ENCODE peak calls at places on chromosomes 1 and 21, in eight cellular contexts. T is adrenal gland, A is A549, V is K562, K is ovary, P is stomach, S is tibial nerve, I is body of pancreas. G is an unnamed sample.

GRCh38 chr21:25457411-25457810 is 149.9 kb downstream of the MRPL39 start:
- DNase-seq in T (no peak), A (no peak), V (no peak), K (no peak), P (no peak), S (no peak), I (no peak), G (no peak)

GRCh38 chr1:241022366-241022765 is 334.6 kb downstream of the RGS7 start:
- DNase-seq in T (no peak), A (no peak), V (no peak), K (no peak), P (no peak), S (no peak), I (no peak), G (no peak)

GRCh38 chr1:23344987-23345472 is 946 bp upstream of the HNRNPR start:
- DNase-seq in T (no peak), A (no peak), V (peak), K (no peak), P (no peak), S (peak), I (no peak), G (no peak)

GRCh38 chr1:221182791-221183533 is 303.7 kb downstream of the HLX start:
- DNase-seq in T (no peak), A (no peak), V (peak), K (no peak), P (no peak), S (no peak), I (peak), G (no peak)

GRCh38 chr1:180530501-180530900 is 28.1 kb upstream of the ACBD6 start:
- DNase-seq in T (peak), A (no peak), V (no peak), K (no peak), P (no peak), S (no peak), I (peak), G (peak)

GRCh38 chr21:44867999-44868700 is 5.3 kb downstream of the PTTG1IP start:
- DNase-seq in T (no peak), A (no peak), V (no peak), K (no peak), P (no peak), S (no peak), I (no peak), G (no peak)

GRCh38 chr1:57468661-57469523 is 45.0 kb upstream of the DAB1 start:
- DNase-seq in T (no peak), A (no peak), V (no peak), K (no peak), P (no peak), S (no peak), I (no peak), G (no peak)

GRCh38 chr1:2203671-2204383 is 9.3 kb upstream of the FAAP20 start:
- DNase-seq in T (no peak), A (no peak), V (no peak), K (peak), P (no peak), S (no peak), I (no peak), G (peak)

GRCh38 chr1:192635041-192635440 is 906 bp upstream of the RGS13 start:
- DNase-seq in T (no peak), A (no peak), V (no peak), K (no peak), P (no peak), S (no peak), I (no peak), G (no peak)

GRCh38 chr1:179785025-179785424 is 41.9 kb downstream of the FAM163A start:
- DNase-seq in T (no peak), A (no peak), V (no peak), K (no peak), P (no peak), S (no peak), I (no peak), G (no peak)

GRCh38 chr1:162632743-162633326 is 571 bp downstream of the DDR2 start:
- DNase-seq in T (no peak), A (no peak), V (no peak), K (peak), P (no peak), S (no peak), I (no peak), G (no peak)

GRCh38 chr1:154711416-154711815 is 103.4 kb upstream of the ADAR start:
- DNase-seq in T (no peak), A (no peak), V (no peak), K (no peak), P (no peak), S (no peak), I (no peak), G (no peak)

GRCh38 chr1:76867342-76868130 is at the start of gene ST6GALNAC5:
- DNase-seq in T (peak), A (peak), V (no peak), K (peak), P (no peak), S (no peak), I (no peak), G (no peak)

GRCh38 chr1:184838374-184838995 is 83.8 kb upstream of the EDEM3 start:
- DNase-seq in T (peak), A (peak), V (no peak), K (no peak), P (peak), S (peak), I (peak), G (peak)

GRCh38 chr1:105005594-105006195 is 1256.0 kb downstream of the AMY1C start:
- DNase-seq in T (no peak), A (no peak), V (no peak), K (no peak), P (no peak), S (no peak), I (no peak), G (no peak)

GRCh38 chr1:39632491-39633417 is 6.7 kb downstream of the HEYL start:
- DNase-seq in T (peak), A (no peak), V (peak), K (peak), P (peak), S (no peak), I (peak), G (peak)

GRCh38 chr1:219174672-219175564 is 1.2 kb downstream of the LYPLAL1 start:
- DNase-seq in T (peak), A (no peak), V (peak), K (peak), P (no peak), S (peak), I (peak), G (peak)

GRCh38 chr21:34592120-34592561 is 22.8 kb downstream of the RCAN1 start:
- DNase-seq in T (peak), A (no peak), V (peak), K (peak), P (peak), S (no peak), I (peak), G (peak)

GRCh38 chr1:23531695-23532094 is 662 bp upstream of the E2F2 start:
- DNase-seq in T (no peak), A (no peak), V (no peak), K (no peak), P (no peak), S (no peak), I (no peak), G (no peak)

GRCh38 chr1:29055160-29055559 is 68.5 kb downstream of the TMEM200B start:
- DNase-seq in T (no peak), A (no peak), V (no peak), K (no peak), P (no peak), S (no peak), I (no peak), G (no peak)

GRCh38 chr21:41250519-41250918 is 66.1 kb upstream of the FAM3B start:
- DNase-seq in T (no peak), A (no peak), V (no peak), K (no peak), P (peak), S (no peak), I (peak), G (no peak)

GRCh38 chr1:95061445-95062006 is 11.2 kb downstream of the ALG14 start:
- DNase-seq in T (no peak), A (no peak), V (peak), K (no peak), P (no peak), S (no peak), I (peak), G (no peak)

GRCh38 chr1:197451424-197451823 is 183.4 kb downstream of the CRB1 start:
- DNase-seq in T (no peak), A (no peak), V (no peak), K (no peak), P (no peak), S (no peak), I (no peak), G (no peak)

GRCh38 chr1:77762072-77762476 is 2.4 kb upstream of the USP33 start:
- DNase-seq in T (no peak), A (no peak), V (peak), K (no peak), P (no peak), S (no peak), I (no peak), G (no peak)

GRCh38 chr1:32919811-32920733 is 18.9 kb upstream of the TMEM54 start:
- DNase-seq in T (no peak), A (no peak), V (peak), K (no peak), P (peak), S (no peak), I (no peak), G (no peak)

GRCh38 chr1:53526451-53527101 is 67.4 kb downstream of the DMRTB1 start:
- DNase-seq in T (no peak), A (no peak), V (no peak), K (peak), P (peak), S (peak), I (peak), G (no peak)

GRCh38 chr1:74771913-74772515 is 39.1 kb downstream of the TYW3 start:
- DNase-seq in T (no peak), A (peak), V (peak), K (no peak), P (no peak), S (peak), I (peak), G (no peak)

GRCh38 chr1:201633297-201633696 is 94.4 kb downstream of the NAV1 start:
- DNase-seq in T (no peak), A (no peak), V (no peak), K (no peak), P (no peak), S (no peak), I (no peak), G (no peak)

GRCh38 chr1:185670187-185670627 is 64.0 kb upstream of the HMCN1 start:
- DNase-seq in T (peak), A (no peak), V (peak), K (no peak), P (peak), S (peak), I (peak), G (peak)

GRCh38 chr21:34834307-34834706 is 165.5 kb downstream of the CLIC6 start:
- DNase-seq in T (no peak), A (no peak), V (no peak), K (no peak), P (no peak), S (no peak), I (no peak), G (no peak)

GRCh38 chr21:36322083-36322424 is 2.1 kb downstream of the MORC3 start:
- DNase-seq in T (no peak), A (no peak), V (no peak), K (no peak), P (no peak), S (no peak), I (no peak), G (no peak)

GRCh38 chr1:70207492-70207891 is 2.1 kb upstream of the LRRC40 start:
- DNase-seq in T (no peak), A (no peak), V (peak), K (no peak), P (no peak), S (no peak), I (no peak), G (no peak)

GRCh38 chr1:159554681-159555080 is 18.9 kb upstream of the OR10J5 start:
- DNase-seq in T (no peak), A (no peak), V (no peak), K (no peak), P (no peak), S (no peak), I (no peak), G (no peak)

GRCh38 chr1:15923241-15923640 is 52.7 kb downstream of the ZBTB17 start:
- DNase-seq in T (no peak), A (no peak), V (no peak), K (no peak), P (no peak), S (no peak), I (no peak), G (no peak)

GRCh38 chr1:148318123-148318899 is 164.8 kb downstream of the PPIAL4G start:
- DNase-seq in T (no peak), A (no peak), V (no peak), K (no peak), P (no peak), S (peak), I (peak), G (peak)

GRCh38 chr1:25692560-25692959 is 76.0 kb downstream of the MAN1C1 start:
- DNase-seq in T (no peak), A (peak), V (peak), K (no peak), P (no peak), S (no peak), I (no peak), G (no peak)

GRCh38 chr1:27392778-27393635 is 585 bp downstream of the GPR3 start:
- DNase-seq in T (no peak), A (peak), V (peak), K (no peak), P (no peak), S (no peak), I (no peak), G (no peak)

GRCh38 chr1:109482242-109482641 is 1.5 kb upstream of the ATXN7L2 start:
- DNase-seq in T (no peak), A (no peak), V (no peak), K (no peak), P (no peak), S (no peak), I (no peak), G (no peak)

GRCh38 chr1:109482796-109483638 is 688 bp upstream of the ATXN7L2 start:
- DNase-seq in T (peak), A (no peak), V (peak), K (peak), P (no peak), S (no peak), I (peak), G (no peak)

GRCh38 chr1:109484519-109484975 is 842 bp downstream of the ATXN7L2 start:
- DNase-seq in T (no peak), A (no peak), V (peak), K (no peak), P (no peak), S (no peak), I (no peak), G (no peak)

GRCh38 chr1:109483658-109484518 is at the start of gene ATXN7L2:
- DNase-seq in T (peak), A (peak), V (peak), K (peak), P (peak), S (peak), I (peak), G (peak)

DNA sequence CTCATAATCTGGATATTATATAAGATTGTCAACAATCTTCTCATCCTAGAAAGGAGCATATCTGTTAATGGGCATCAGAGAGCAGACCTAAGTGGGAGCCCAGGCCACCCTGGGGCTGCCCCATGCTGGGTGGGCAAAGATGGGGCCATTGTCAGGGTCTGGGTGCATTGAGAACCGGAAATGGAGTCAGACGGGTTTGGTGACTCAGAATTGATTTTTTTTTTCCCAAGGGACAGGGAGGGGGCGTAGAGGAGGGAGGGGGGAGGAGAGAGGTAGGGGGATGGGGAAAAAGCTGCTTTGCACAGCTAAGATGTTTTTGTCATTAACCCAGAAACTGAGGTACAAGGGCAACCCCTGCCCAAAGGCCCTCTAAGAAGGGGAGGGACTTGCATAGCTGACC is 1.3 kb downstream of the ATXN7L2 start:
- DNase-seq in T (no peak), A (no peak), V (no peak), K (no peak), P (no peak), S (no peak), I (no peak), G (no peak)
- TF ChIP-seq CTCF in T (no peak), A (no peak), V (no peak), K (no peak), P (no peak), S (no peak), I (no peak), G (no peak)

GRCh38 chr1:226407497-226408284 is at the start of gene PARP1:
- DNase-seq in T (peak), A (peak), V (peak), K (peak), P (peak), S (peak), I (peak), G (peak)
- TF ChIP-seq POLR2A in T (peak), A (peak), V (peak), K (peak), P (no peak), S (peak), I (peak), G (peak)

GRCh38 chr1:157154940-157155514 is 16.8 kb upstream of the ETV3 start:
- DNase-seq in T (peak), A (no peak), V (peak), K (peak), P (peak), S (peak), I (peak), G (peak)
- H3K27ac ChIP-seq in T (no peak), A (peak), V (no peak), K (no peak), P (peak), S (no peak), I (peak), G (peak)

DNA sequence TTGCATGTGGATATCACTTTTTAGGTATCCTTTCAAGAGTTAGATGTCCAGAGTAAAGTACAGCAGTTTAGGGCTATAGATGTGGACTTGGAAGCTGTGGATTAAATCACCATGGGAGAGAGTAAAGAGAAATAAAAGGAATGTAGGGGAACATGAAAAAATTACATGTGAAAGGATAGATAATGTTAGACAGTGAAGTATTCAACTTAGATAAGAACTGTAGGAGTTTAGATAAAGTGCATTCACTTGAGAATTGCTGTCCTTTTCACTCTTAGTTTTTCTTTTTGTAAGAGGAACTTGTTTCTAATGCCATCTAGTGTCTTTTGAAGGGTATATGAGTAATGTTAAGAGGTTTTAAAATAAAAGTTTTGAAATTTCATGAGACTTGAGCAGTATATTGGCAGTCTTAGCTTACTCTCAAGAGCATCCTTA is 40.1 kb downstream of the MAST2 start:
- DNase-seq in T (no peak), A (no peak), V (peak), K (no peak), P (no peak), S (no peak), I (no peak), G (no peak)
- TF ChIP-seq CTCF in T (peak), A (peak), V (peak), K (no peak), P (no peak), S (peak), I (no peak), G (no peak)

DNA sequence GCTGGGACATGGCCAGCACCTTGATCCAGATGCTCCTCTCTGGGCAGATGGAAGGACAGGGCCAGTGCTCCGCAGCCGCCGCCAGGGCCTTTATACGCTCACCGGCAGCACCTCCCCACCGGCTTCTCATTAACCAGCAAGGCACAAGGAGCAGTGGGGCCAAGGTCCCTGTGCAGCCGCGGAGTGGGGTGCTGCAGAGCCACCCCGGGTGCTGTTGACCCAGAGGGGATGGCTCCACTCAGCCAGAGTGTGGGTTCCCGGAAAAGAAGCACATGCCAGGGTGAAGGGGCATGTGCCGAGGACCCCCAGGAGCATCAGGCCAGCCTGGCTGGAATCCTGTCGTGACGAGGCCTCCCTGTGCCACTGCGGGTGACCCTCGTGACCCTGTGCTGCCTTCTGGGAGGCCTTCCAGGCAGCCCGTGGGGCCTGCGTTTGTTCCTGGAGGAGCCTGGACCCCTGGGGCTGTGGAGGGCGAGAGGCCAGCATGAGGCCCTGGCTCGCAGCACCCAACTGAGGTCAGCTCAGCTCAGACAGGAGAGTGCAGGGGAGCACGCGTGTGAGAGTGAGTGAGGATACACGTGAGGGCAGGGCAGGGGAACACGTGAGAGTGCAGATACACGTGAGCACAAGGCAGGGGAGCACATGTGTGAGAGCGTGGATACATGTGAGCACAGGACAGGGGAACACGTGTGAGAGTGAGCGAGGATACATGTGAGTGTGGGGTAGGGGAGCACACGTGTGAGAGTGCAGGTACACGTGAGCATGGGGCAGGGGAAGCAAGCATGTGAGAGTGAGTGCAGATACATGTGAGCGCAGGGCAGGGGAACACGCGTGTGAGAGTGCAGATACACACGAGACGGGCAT is at the start of gene FTCD:
- DNase-seq in T (no peak), A (no peak), V (no peak), K (no peak), P (peak), S (no peak), I (no peak), G (no peak)
- TF ChIP-seq POLR2A in T (no peak), A (no peak), V (no peak), K (no peak), P (no peak), S (no peak), I (no peak), G (no peak)

DNA sequence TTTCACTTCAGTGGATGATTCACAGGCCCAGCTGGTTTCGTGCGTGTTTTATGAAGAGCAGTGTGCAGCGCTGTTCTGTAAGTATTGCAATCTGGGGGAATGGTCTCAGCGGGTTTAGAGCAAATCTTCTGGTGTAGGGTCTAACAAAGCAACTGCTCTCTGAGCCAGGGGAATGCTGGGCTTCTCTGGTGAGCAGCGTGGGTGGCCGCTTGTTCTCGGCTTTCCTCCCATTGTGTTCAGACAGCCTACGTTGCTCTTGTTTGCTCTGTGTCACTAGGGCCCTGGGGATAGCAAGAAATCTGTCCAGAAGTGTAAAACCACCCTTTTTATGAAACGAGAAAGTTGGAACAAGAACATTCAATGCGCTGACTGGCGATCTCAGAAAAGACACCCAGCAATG is 42.3 kb upstream of the GADD45A start:
- DNase-seq in T (no peak), A (no peak), V (no peak), K (no peak), P (no peak), S (peak), I (no peak), G (no peak)
- H3K27ac ChIP-seq in T (no peak), A (no peak), V (no peak), K (no peak), P (no peak), S (no peak), I (no peak), G (no peak)

GRCh38 chr21:39874759-39875158 is 7.5 kb downstream of the PCP4 start:
- DNase-seq in T (no peak), A (no peak), V (no peak), K (no peak), P (no peak), S (no peak), I (no peak), G (no peak)
- TF ChIP-seq CTCF in T (no peak), A (no peak), V (no peak), K (no peak), P (no peak), S (no peak), I (no peak), G (no peak)

G was measured in transverse colon.